ENCODE peak calls at places on chromosomes 2 and 18, in six cellular contexts. R is esophagus muscularis mucosa, S is breast epithelium, B is PC-9, V is suprapubic skin, L is IMR-90. Z is an unnamed sample.

GRCh38 chr2:172380436-172381274 is 46.7 kb upstream of the ITGA6 start:
- DNase-seq in R (no peak), S (no peak), B (no peak), V (no peak), L (no peak), Z (no peak)

GRCh38 chr18:58859935-58860334 is 4.7 kb upstream of the ZNF532 start:
- DNase-seq in R (no peak), S (no peak), B (no peak), V (no peak), L (no peak), Z (no peak)

GRCh38 chr18:28127763-28128737 is 48.9 kb downstream of the CDH2 start:
- DNase-seq in R (no peak), S (no peak), B (no peak), V (no peak), L (peak), Z (no peak)

GRCh38 chr2:112706170-112706664 is 14.6 kb upstream of the NT5DC4 start:
- DNase-seq in R (no peak), S (no peak), B (peak), V (no peak), L (peak), Z (no peak)

GRCh38 chr2:29747786-29748470 is 173.5 kb downstream of the ALK start:
- DNase-seq in R (no peak), S (no peak), B (peak), V (no peak), L (peak), Z (no peak)

GRCh38 chr2:109129356-109129920 is 433 bp downstream of the SH3RF3 start:
- DNase-seq in R (no peak), S (no peak), B (no peak), V (no peak), L (no peak), Z (no peak)

GRCh38 chr2:172596776-172597175 is 40.9 kb downstream of the PDK1 start:
- DNase-seq in R (no peak), S (no peak), B (no peak), V (no peak), L (no peak), Z (no peak)

GRCh38 chr2:44572196-44572900 is 210.6 kb downstream of the CAMKMT start:
- DNase-seq in R (no peak), S (no peak), B (peak), V (no peak), L (peak), Z (no peak)

GRCh38 chr2:227164745-227165350 is 424 bp downstream of the COL4A3 start:
- DNase-seq in R (peak), S (no peak), B (no peak), V (no peak), L (no peak), Z (no peak)

GRCh38 chr2:224837066-224837465 is 120.9 kb upstream of the CCDC195 start:
- DNase-seq in R (no peak), S (no peak), B (no peak), V (no peak), L (no peak), Z (no peak)

GRCh38 chr18:9404565-9405060 is 70.0 kb downstream of the TWSG1 start:
- DNase-seq in R (no peak), S (no peak), B (no peak), V (no peak), L (no peak), Z (no peak)

GRCh38 chr2:209771474-209772292 is at the start of gene UNC80:
- DNase-seq in R (no peak), S (peak), B (no peak), V (no peak), L (peak), Z (peak)

GRCh38 chr18:2961828-2962227 is 51.1 kb downstream of the LPIN2 start:
- DNase-seq in R (no peak), S (no peak), B (no peak), V (no peak), L (peak), Z (peak)

GRCh38 chr2:160533482-160533881 is 39.9 kb upstream of the RBMS1 start:
- DNase-seq in R (no peak), S (no peak), B (no peak), V (no peak), L (no peak), Z (no peak)

GRCh38 chr2:32008811-32009478 is 1.9 kb downstream of the MEMO1 start:
- DNase-seq in R (no peak), S (no peak), B (peak), V (no peak), L (peak), Z (peak)

GRCh38 chr18:76988827-76989646 is 143.5 kb downstream of the MBP start:
- DNase-seq in R (no peak), S (no peak), B (no peak), V (no peak), L (no peak), Z (no peak)
- H3K27ac ChIP-seq in R (no peak), S (peak), B (no peak), V (no peak), L (no peak), Z (no peak)

GRCh38 chr18:74479486-74480148 is 16.5 kb upstream of the CNDP2 start:
- DNase-seq in R (no peak), S (no peak), B (no peak), V (no peak), L (no peak), Z (no peak)
- H3K4me3 ChIP-seq in R (no peak), S (no peak), B (no peak), V (no peak), L (no peak), Z (no peak)

GRCh38 chr2:26770986-26771586 is 7.0 kb downstream of the SLC35F6 start:
- DNase-seq in R (no peak), S (peak), B (peak), V (peak), L (peak), Z (peak)
- TF ChIP-seq CTCF in R (no peak), S (peak), B (peak), V (no peak), L (peak), Z (peak)

GRCh38 chr2:3470166-3470651 is 49.1 kb downstream of the ADI1 start:
- DNase-seq in R (peak), S (peak), B (no peak), V (peak), L (peak), Z (no peak)
- H3K27ac ChIP-seq in R (peak), S (peak), B (no peak), V (peak), L (peak), Z (peak)

Z was measured in dorsolateral prefrontal cortex.